ENCODE peak calls at places on chromosomes 6 and 20, in five cellular contexts. E is OCI-LY7, H is foreskin fibroblast, P is heart left ventricle, D is SK-N-SH. W is an unnamed sample.

GRCh38 chr20:34526466-34526865 is 10.2 kb downstream of the DYNLRB1 start:
- DNase-seq in E (no peak), H (peak; percentile 38), P (no peak), D (no peak), W (no peak)

GRCh38 chr6:122712864-122713612 is 66.5 kb upstream of the FABP7 start:
- DNase-seq in E (no peak), H (no peak), P (no peak), D (no peak), W (no peak)

GRCh38 chr6:101776919-101777350 is 383.4 kb downstream of the GRIK2 start:
- DNase-seq in E (no peak), H (no peak), P (no peak), D (no peak), W (no peak)

GRCh38 chr6:51959744-51960383 is 127.5 kb downstream of the PKHD1 start:
- DNase-seq in E (peak; percentile 55), H (peak; percentile 41), P (peak; percentile 31), D (peak; percentile 34), W (peak; percentile 56)

GRCh38 chr20:63641792-63642517 is 11.3 kb downstream of the STMN3 start:
- DNase-seq in E (peak; percentile 97), H (peak; percentile 87), P (peak; percentile 93), D (peak; percentile 99), W (peak; percentile 97)

GRCh38 chr20:36745927-36746659 is at the start of gene NDRG3:
- DNase-seq in E (peak; percentile 97), H (peak; percentile 97), P (peak; percentile 94), D (peak; percentile 97), W (peak; percentile 95)

GRCh38 chr20:45933231-45934045 is 1.0 kb upstream of the PCIF1 start:
- DNase-seq in E (peak; percentile 86), H (peak; percentile 87), P (peak; percentile 79), D (peak; percentile 81), W (peak; percentile 76)

GRCh38 chr6:18823782-18824386 is 436.7 kb downstream of the RNF144B start:
- DNase-seq in E (peak; percentile 77), H (peak; percentile 11), P (no peak), D (peak; percentile 3), W (peak; percentile 23)

GRCh38 chr6:104325341-104326172 is 534.2 kb downstream of the HACE1 start:
- DNase-seq in E (peak; percentile 10), H (peak; percentile 45), P (no peak), D (peak; percentile 39), W (peak; percentile 35)

GRCh38 chr6:150016324-150017185 is 8.8 kb downstream of the RAET1L start:
- DNase-seq in E (peak; percentile 76), H (peak; percentile 76), P (peak; percentile 46), D (peak; percentile 64), W (peak; percentile 52)

GRCh38 chr20:63496404-63497120 is 2.3 kb downstream of the EEF1A2 start:
- DNase-seq in E (no peak), H (no peak), P (no peak), D (no peak), W (no peak)

GRCh38 chr6:10347561-10348327 is 67.1 kb downstream of the TFAP2A start:
- DNase-seq in E (no peak), H (peak; percentile 70), P (no peak), D (no peak), W (no peak)

GRCh38 chr6:127100510-127101140 is 17.8 kb upstream of the RSPO3 start:
- DNase-seq in E (no peak), H (peak; percentile 52), P (no peak), D (no peak), W (no peak)

GRCh38 chr6:139655783-139656705 is 281.6 kb upstream of the CITED2 start:
- DNase-seq in E (no peak), H (no peak), P (no peak), D (no peak), W (no peak)

GRCh38 chr6:17589402-17590116 is 10.5 kb upstream of the FAM8A1 start:
- DNase-seq in E (no peak), H (peak; percentile 87), P (no peak), D (no peak), W (no peak)

GRCh38 chr20:47191074-47191673 is 165.3 kb downstream of the ZMYND8 start:
- DNase-seq in E (no peak), H (peak; percentile 45), P (no peak), D (no peak), W (no peak)

GRCh38 chr6:2746557-2747061 is 4.1 kb downstream of the MYLK4 start:
- DNase-seq in E (no peak), H (no peak), P (no peak), D (no peak), W (no peak)

GRCh38 chr20:63850689-63851547 is 10.4 kb upstream of the ABHD16B start:
- DNase-seq in E (no peak), H (no peak), P (no peak), D (no peak), W (peak; percentile 52)

GRCh38 chr6:13190391-13190790 is 137.9 kb downstream of the TBC1D7 start:
- DNase-seq in E (no peak), H (peak; percentile 74), P (no peak), D (no peak), W (no peak)

GRCh38 chr6:80333342-80333741 is 226.9 kb downstream of the BCKDHB start:
- DNase-seq in E (no peak), H (no peak), P (no peak), D (no peak), W (no peak)

GRCh38 chr6:26366504-26366903 is 1.5 kb downstream of the BTN3A2 start:
- DNase-seq in E (peak; percentile 53), H (no peak), P (no peak), D (peak; percentile 46), W (no peak)

GRCh38 chr6:28158318-28158717 is 16.6 kb downstream of the ZKSCAN8 start:
- DNase-seq in E (no peak), H (no peak), P (no peak), D (no peak), W (no peak)

GRCh38 chr6:13484138-13484708 is 3.2 kb downstream of the GFOD1 start:
- DNase-seq in E (no peak), H (no peak), P (no peak), D (no peak), W (no peak)

GRCh38 chr6:4909063-4909645 is 94.7 kb downstream of the RPP40 start:
- DNase-seq in E (no peak), H (no peak), P (no peak), D (no peak), W (no peak)

GRCh38 chr20:31667315-31668285 is 29.9 kb downstream of the COX4I2 start:
- DNase-seq in E (no peak), H (no peak), P (no peak), D (no peak), W (no peak)

GRCh38 chr6:167787896-167788530 is 38.7 kb upstream of the AFDN start:
- DNase-seq in E (no peak), H (no peak), P (no peak), D (no peak), W (no peak)

GRCh38 chr6:125906158-125906998 is 50.2 kb upstream of the HINT3 start:
- DNase-seq in E (peak; percentile 46), H (peak; percentile 53), P (peak; percentile 23), D (peak; percentile 29), W (peak; percentile 19)

DNA sequence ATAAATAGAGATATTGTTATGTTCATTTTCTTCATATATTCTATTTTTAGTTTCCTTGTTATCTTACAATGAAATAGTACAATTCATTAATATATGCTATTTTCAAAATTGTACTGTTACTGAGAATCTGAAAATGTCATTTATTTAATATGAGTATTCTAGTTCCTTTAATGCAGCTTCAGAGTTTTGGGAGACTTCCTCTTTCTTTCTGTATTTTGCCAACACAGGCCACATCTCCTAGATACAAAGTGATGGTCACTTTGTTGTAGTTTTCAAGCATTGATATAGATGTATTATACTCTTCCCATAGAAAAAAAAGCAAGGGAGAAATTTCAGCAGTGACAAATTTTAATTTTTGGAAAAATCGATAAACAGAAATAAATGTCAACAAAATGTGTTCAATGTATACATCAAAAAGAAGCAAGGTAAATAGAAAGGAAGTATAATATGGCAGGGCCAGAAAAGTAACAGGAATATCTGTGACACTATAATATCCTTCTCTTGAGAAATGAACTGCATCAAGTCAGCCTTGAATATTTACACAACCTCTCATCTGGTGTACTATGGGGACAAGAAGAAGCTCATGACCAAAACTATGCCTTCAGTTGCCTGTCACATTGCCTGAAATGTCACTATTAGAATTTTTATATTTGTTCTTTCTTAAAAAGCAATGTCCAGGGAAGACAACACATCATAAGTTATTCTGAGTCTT is 396.0 kb downstream of the TBC1D32 start:
- DNase-seq in E (no peak), H (no peak), P (no peak), D (no peak), W (no peak)
- H3K4me3 ChIP-seq in E (no peak overlapping the region), H (no peak overlapping the region), P (no peak overlapping the region), D (no peak overlapping the region), W (no peak overlapping the region)

DNA sequence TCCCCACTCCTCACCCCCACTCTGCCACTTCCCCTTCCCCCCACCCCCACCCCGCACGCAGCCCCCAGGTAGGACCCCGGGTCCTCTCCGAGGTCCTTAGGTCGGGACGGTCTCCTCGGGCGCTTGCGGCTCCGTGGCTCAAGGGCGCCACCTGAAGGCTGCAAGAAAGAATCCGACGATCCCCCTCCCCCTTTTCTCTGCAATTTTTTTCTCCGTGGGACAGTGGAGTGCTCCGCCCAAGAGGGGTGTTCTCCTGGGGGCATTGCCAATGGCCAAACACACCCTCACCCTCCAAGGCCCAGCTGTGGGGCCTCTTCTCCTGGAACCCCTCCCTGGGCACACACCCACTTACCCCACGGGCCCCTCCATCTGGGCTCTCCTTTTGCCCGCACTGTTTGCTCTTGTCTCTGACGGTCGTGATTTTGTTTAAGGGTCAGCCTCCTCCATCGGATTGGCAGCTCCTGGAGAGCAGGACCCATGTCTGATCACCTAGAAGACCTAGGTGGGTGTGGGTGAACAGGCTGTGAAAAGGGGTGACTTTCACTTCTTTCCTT is 1.1 kb upstream of the TMEM74B start:
- DNase-seq in E (peak; percentile 45), H (peak; percentile 69), P (peak; percentile 38), D (peak; percentile 88), W (peak; percentile 69)
- H3K4me3 ChIP-seq in E (no peak overlapping the region), H (no peak overlapping the region), P (peak overlapping the region; percentile 69), D (no peak overlapping the region), W (peak overlapping the region; percentile 42)

GRCh38 chr6:146410851-146411595 is 132.6 kb upstream of the RAB32 start:
- DNase-seq in E (no peak), H (no peak), P (no peak), D (no peak), W (no peak)

DNA sequence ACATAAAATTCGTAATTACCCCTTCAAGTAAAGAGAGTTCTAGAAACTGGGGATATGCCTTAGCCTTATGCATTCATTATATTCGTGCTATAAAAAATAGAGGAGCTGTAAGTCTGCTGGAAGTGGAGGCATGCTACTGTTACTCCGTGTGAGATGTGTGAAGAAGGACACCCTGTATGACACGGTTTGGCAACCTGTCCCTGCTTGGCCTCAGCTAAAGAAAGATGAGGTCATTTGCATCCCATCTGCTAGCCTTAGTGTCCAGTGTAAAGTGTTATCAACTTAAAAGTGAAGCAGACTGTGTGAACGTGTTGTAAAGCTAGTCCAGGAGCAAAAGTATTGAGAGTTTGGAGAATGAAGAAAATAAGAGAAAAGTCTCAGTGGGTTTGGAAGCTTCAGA is 135.1 kb upstream of the RAB32 start:
- DNase-seq in E (no peak), H (no peak), P (no peak), D (no peak), W (no peak)
- H3K4me3 ChIP-seq in E (no peak overlapping the region), H (no peak overlapping the region), P (no peak overlapping the region), D (no peak overlapping the region), W (no peak overlapping the region)

GRCh38 chr20:23157741-23158140 is 71.6 kb upstream of the CD93 start:
- DNase-seq in E (no peak), H (no peak), P (no peak), D (no peak), W (no peak)

GRCh38 chr20:23153696-23154341 is 67.7 kb upstream of the CD93 start:
- DNase-seq in E (no peak), H (no peak), P (no peak), D (no peak), W (no peak)

GRCh38 chr20:23155141-23155590 is 69.0 kb upstream of the CD93 start:
- DNase-seq in E (no peak), H (no peak), P (no peak), D (no peak), W (no peak)

GRCh38 chr20:23156842-23157423 is 70.8 kb upstream of the CD93 start:
- DNase-seq in E (no peak), H (no peak), P (no peak), D (no peak), W (no peak)

GRCh38 chr20:23156170-23156841 is 70.2 kb upstream of the CD93 start:
- DNase-seq in E (no peak), H (peak; percentile 89), P (no peak), D (no peak), W (no peak)
- H3K4me3 ChIP-seq in E (no peak overlapping the region), H (no peak overlapping the region), P (no peak overlapping the region), D (no peak overlapping the region), W (no peak overlapping the region)

W was measured in MM.1S.